ENCODE peak calls at places on chromosomes 2 and 18, in four cellular contexts. W, D, B and N are unnamed samples.

GRCh38 chr2:235501663-235502009 is 7.8 kb downstream of the AGAP1 start:
- DNase-seq in W (no peak), D (no peak), B (no peak), N (no peak)

GRCh38 chr18:79746730-79747129 is 51.0 kb upstream of the KCNG2 start:
- DNase-seq in W (no peak), D (no peak), B (no peak), N (no peak)

GRCh38 chr2:39913648-39914456 is 134.8 kb upstream of the THUMPD2 start:
- DNase-seq in W (no peak), D (peak), B (no peak), N (peak)

GRCh38 chr2:18376936-18377335 is 183.5 kb downstream of the RDH14 start:
- DNase-seq in W (no peak), D (no peak), B (no peak), N (no peak)

GRCh38 chr2:44942304-44943030 is 965 bp downstream of the SIX3 start:
- DNase-seq in W (no peak), D (no peak), B (no peak), N (no peak)

GRCh38 chr2:194591192-194591591 is 1065.8 kb upstream of the SLC39A10 start:
- DNase-seq in W (no peak), D (no peak), B (no peak), N (no peak)

GRCh38 chr2:38653715-38654494 is 12.0 kb upstream of the GALM start:
- DNase-seq in W (peak), D (no peak), B (no peak), N (no peak)

GRCh38 chr2:65443509-65444200 is 11.3 kb upstream of the SPRED2 start:
- DNase-seq in W (no peak), D (no peak), B (no peak), N (no peak)

GRCh38 chr2:191222507-191222906 is 22.7 kb upstream of the MYO1B start:
- DNase-seq in W (no peak), D (no peak), B (no peak), N (peak)

GRCh38 chr2:30979822-30980245 is 158.4 kb downstream of the GALNT14 start:
- DNase-seq in W (no peak), D (no peak), B (no peak), N (peak)

GRCh38 chr2:37809525-37809924 is 115.6 kb upstream of the RMDN2 start:
- DNase-seq in W (no peak), D (no peak), B (peak), N (peak)

GRCh38 chr2:174524525-174524924 is 37.7 kb upstream of the GPR155 start:
- DNase-seq in W (no peak), D (no peak), B (no peak), N (no peak)

GRCh38 chr2:45975752-45976517 is 321.3 kb upstream of the EPAS1 start:
- DNase-seq in W (no peak), D (no peak), B (no peak), N (no peak)

GRCh38 chr2:226154610-226155009 is 645.0 kb downstream of the IRS1 start:
- DNase-seq in W (no peak), D (no peak), B (no peak), N (no peak)

GRCh38 chr2:7625392-7626138 is 708.4 kb downstream of the RNF144A start:
- DNase-seq in W (no peak), D (no peak), B (no peak), N (no peak)

GRCh38 chr18:44473394-44474066 is 207.2 kb upstream of the SETBP1 start:
- DNase-seq in W (no peak), D (no peak), B (no peak), N (no peak)

GRCh38 chr18:2697184-2697583 is 41.7 kb downstream of the SMCHD1 start:
- DNase-seq in W (no peak), D (no peak), B (no peak), N (no peak)

GRCh38 chr2:240440704-240441320 is 5.3 kb downstream of the GPC1 start:
- DNase-seq in W (no peak), D (no peak), B (no peak), N (no peak)

GRCh38 chr18:79605481-79605880 is 74.1 kb upstream of the CTDP1 start:
- DNase-seq in W (no peak), D (no peak), B (peak), N (no peak)

GRCh38 chr2:68438455-68439303 is 28.4 kb downstream of the FBXO48 start:
- DNase-seq in W (no peak), D (no peak), B (no peak), N (no peak)

GRCh38 chr2:218029366-218030360 is 26.9 kb upstream of the TNS1 start:
- DNase-seq in W (no peak), D (no peak), B (no peak), N (peak)

GRCh38 chr2:136006658-136007057 is 21.2 kb upstream of the DARS1 start:
- DNase-seq in W (no peak), D (no peak), B (no peak), N (no peak)

GRCh38 chr2:119012345-119013301 is 70.6 kb downstream of the MARCO start:
- DNase-seq in W (peak), D (no peak), B (no peak), N (no peak)

GRCh38 chr2:74953796-74954499 is 4.5 kb upstream of the POLE4 start:
- DNase-seq in W (no peak), D (no peak), B (no peak), N (no peak)

GRCh38 chr18:59275406-59275949 is 2.2 kb upstream of the RAX start:
- DNase-seq in W (no peak), D (no peak), B (no peak), N (no peak)

GRCh38 chr18:74412106-74412880 is 44.8 kb downstream of the DIPK1C start:
- DNase-seq in W (no peak), D (no peak), B (no peak), N (no peak)

GRCh38 chr2:189072036-189072435 is 97.9 kb downstream of the COL3A1 start:
- DNase-seq in W (no peak), D (no peak), B (no peak), N (no peak)

GRCh38 chr2:96869281-96869823 is 528 bp downstream of the SEMA4C start:
- DNase-seq in W (no peak), D (no peak), B (peak), N (peak)

GRCh38 chr2:58562281-58562680 is 321.2 kb upstream of the FANCL start:
- DNase-seq in W (no peak), D (no peak), B (no peak), N (no peak)

GRCh38 chr18:8835556-8835955 is 130.2 kb downstream of the MTCL1 start:
- DNase-seq in W (no peak), D (no peak), B (no peak), N (peak)

GRCh38 chr2:27587025-27587424 is 4.2 kb downstream of the ZNF512 start:
- DNase-seq in W (no peak), D (no peak), B (no peak), N (no peak)

GRCh38 chr2:10300997-10301945 is 1.4 kb upstream of the HPCAL1 start:
- DNase-seq in W (peak), D (no peak), B (no peak), N (no peak)

GRCh38 chr18:13550446-13551304 is 175.7 kb downstream of the FAM210A start:
- DNase-seq in W (peak), D (no peak), B (no peak), N (no peak)

GRCh38 chr2:58710795-58711279 is 469.7 kb upstream of the FANCL start:
- DNase-seq in W (no peak), D (no peak), B (no peak), N (no peak)

GRCh38 chr18:69715322-69715721 is 232.4 kb downstream of the CD226 start:
- DNase-seq in W (no peak), D (no peak), B (no peak), N (no peak)

GRCh38 chr18:69723434-69723833 is 224.2 kb downstream of the CD226 start:
- DNase-seq in W (no peak), D (no peak), B (no peak), N (no peak)

GRCh38 chr18:69717586-69717985 is 230.1 kb downstream of the CD226 start:
- DNase-seq in W (no peak), D (no peak), B (no peak), N (no peak)

GRCh38 chr18:69720422-69720821 is 227.3 kb downstream of the CD226 start:
- DNase-seq in W (no peak), D (no peak), B (no peak), N (no peak)

GRCh38 chr18:69718912-69719547 is 228.6 kb downstream of the CD226 start:
- DNase-seq in W (no peak), D (no peak), B (no peak), N (no peak)
- H3K4me3 ChIP-seq in W (no peak), D (no peak), B (no peak), N (no peak)

GRCh38 chr2:143870696-143871095 is 649.2 kb downstream of the ZEB2 start:
- DNase-seq in W (no peak), D (no peak), B (no peak), N (no peak)
- TF ChIP-seq CTCF in W (no peak), D (no peak), B (no peak), N (no peak)

GRCh38 chr2:232420463-232421188 is 14.0 kb downstream of the ALPG start:
- DNase-seq in W (no peak), D (no peak), B (no peak), N (no peak)

GRCh38 chr2:232418466-232419244 is 12.0 kb downstream of the ALPG start:
- DNase-seq in W (no peak), D (no peak), B (no peak), N (peak)

GRCh38 chr2:232420073-232420454 is 13.4 kb downstream of the ALPG start:
- DNase-seq in W (no peak), D (no peak), B (no peak), N (no peak)

GRCh38 chr2:232418056-232418455 is 11.4 kb downstream of the ALPG start:
- DNase-seq in W (no peak), D (no peak), B (no peak), N (no peak)

GRCh38 chr2:232419245-232420072 is 12.8 kb downstream of the ALPG start:
- DNase-seq in W (no peak), D (no peak), B (no peak), N (no peak)
- H3K4me3 ChIP-seq in W (no peak), D (peak), B (no peak), N (no peak)

GRCh38 chr2:86241611-86242010 is 42.4 kb downstream of the MRPL35 start:
- DNase-seq in W (no peak), D (no peak), B (no peak), N (no peak)

GRCh38 chr2:86239745-86240144 is 40.5 kb downstream of the MRPL35 start:
- DNase-seq in W (no peak), D (no peak), B (no peak), N (no peak)

GRCh38 chr2:86240251-86240650 is 41.0 kb downstream of the MRPL35 start:
- DNase-seq in W (no peak), D (no peak), B (no peak), N (no peak)

GRCh38 chr2:86243272-86243671 is 44.0 kb downstream of the MRPL35 start:
- DNase-seq in W (no peak), D (no peak), B (no peak), N (no peak)

DNA sequence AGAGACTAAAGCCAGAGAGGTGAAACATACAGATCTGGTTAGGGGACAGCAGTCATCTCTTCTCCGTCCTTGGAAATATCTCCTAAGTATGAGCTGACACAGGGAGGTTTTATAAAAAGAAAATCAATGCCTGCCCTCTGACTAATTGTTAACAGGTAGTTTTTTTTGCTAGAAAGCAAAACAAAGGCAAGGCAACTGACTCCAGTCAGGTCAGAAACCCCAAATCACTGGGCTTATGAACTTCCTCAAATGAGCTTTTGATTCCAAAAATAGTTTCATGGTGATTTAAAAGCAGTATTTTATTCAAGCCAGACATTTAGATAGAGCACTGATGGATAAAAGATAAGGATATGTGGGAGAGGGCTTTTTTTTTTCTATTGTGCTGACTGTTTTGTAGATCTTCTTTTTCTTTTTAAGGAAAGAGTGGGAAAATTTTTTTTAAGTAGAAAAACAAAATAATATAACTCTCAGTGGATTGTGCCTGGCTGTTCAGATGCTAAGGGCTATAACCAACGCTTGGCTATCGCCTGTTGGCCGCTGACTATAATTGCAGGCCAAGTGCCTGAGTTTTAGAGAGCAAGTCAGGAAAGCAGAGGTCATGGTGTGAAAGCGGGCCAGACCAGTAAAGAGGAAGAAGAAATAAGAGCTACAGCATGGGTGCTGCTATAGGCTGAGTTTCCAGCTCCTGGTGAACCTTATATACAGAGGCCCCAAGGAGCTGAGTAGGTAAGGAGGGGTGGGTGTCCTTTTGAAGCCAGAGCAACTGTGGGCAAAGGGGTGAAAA is 44.9 kb downstream of the MRPL35 start:
- DNase-seq in W (no peak), D (no peak), B (no peak), N (no peak)
- TF ChIP-seq CTCF in W (no peak), D (no peak), B (no peak), N (no peak)

GRCh38 chr2:62718225-62718822 is 12.8 kb downstream of the EHBP1 start:
- DNase-seq in W (no peak), D (no peak), B (no peak), N (no peak)

GRCh38 chr2:62716768-62717167 is 11.3 kb downstream of the EHBP1 start:
- DNase-seq in W (no peak), D (no peak), B (no peak), N (no peak)

GRCh38 chr2:62722679-62723078 is 17.2 kb downstream of the EHBP1 start:
- DNase-seq in W (no peak), D (no peak), B (no peak), N (no peak)

GRCh38 chr2:62717503-62718081 is 12.1 kb downstream of the EHBP1 start:
- DNase-seq in W (no peak), D (no peak), B (no peak), N (no peak)

DNA sequence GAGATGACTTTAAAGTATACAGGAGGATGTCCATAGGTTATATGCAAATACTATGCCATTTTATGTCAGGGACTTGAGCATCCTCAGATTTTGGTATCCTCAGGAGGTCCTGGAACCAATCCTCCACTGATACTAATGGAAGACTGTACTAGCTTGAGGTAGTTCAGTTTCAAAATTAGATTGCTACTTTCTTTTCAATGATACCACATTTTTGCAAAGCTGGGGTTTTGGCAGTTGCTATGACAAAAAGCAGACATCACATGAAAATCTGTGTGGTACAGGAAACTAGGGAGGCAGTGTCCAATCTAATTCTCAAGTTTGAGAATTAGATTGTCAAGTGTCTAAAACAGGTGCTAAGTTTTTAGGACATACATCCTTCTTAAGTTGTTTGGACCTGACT is 14.2 kb downstream of the EHBP1 start:
- DNase-seq in W (no peak), D (no peak), B (no peak), N (no peak)
- H3K4me3 ChIP-seq in W (no peak), D (no peak), B (no peak), N (no peak)